ENCODE peak calls at places on chromosomes 6 and 20, in five cellular contexts. N, D, L, U and Z are unnamed samples.

GRCh38 chr20:4944518-4944917 is 56.8 kb downstream of the SLC23A2 start:
- DNase-seq in N (no peak), D (no peak), L (no peak), U (no peak), Z (no peak)

GRCh38 chr6:158772851-158773371 is 46.3 kb downstream of the EZR start:
- DNase-seq in N (no peak), D (no peak), L (no peak), U (no peak), Z (no peak)

GRCh38 chr6:101747160-101747559 is 353.7 kb downstream of the GRIK2 start:
- DNase-seq in N (no peak), D (no peak), L (no peak), U (no peak), Z (no peak)

GRCh38 chr6:26607434-26608230 is 10.9 kb downstream of the ABT1 start:
- DNase-seq in N (no peak), D (peak; percentile 71), L (no peak), U (peak; percentile 48), Z (peak; percentile 31)

GRCh38 chr6:147841749-147842148 is 333.3 kb downstream of the SAMD5 start:
- DNase-seq in N (no peak), D (no peak), L (no peak), U (no peak), Z (no peak)

GRCh38 chr6:25186919-25187318 is 92.3 kb upstream of the CARMIL1 start:
- DNase-seq in N (no peak), D (no peak), L (no peak), U (no peak), Z (no peak)

GRCh38 chr6:30981942-30982772 is 1.4 kb upstream of the MUC21 start:
- DNase-seq in N (no peak), D (no peak), L (no peak), U (no peak), Z (no peak)

GRCh38 chr20:62030357-62030756 is 35.3 kb downstream of the TAF4 start:
- DNase-seq in N (no peak), D (no peak), L (no peak), U (no peak), Z (no peak)

GRCh38 chr6:132931937-132932336 is 117.6 kb downstream of the RPS12 start:
- DNase-seq in N (no peak), D (no peak), L (no peak), U (no peak), Z (no peak)

GRCh38 chr6:166572370-166573261 is 13.9 kb downstream of the RAMACL start:
- DNase-seq in N (no peak), D (no peak), L (no peak), U (no peak), Z (no peak)

GRCh38 chr20:54189630-54190029 is 15.8 kb upstream of the CYP24A1 start:
- DNase-seq in N (no peak), D (no peak), L (no peak), U (no peak), Z (no peak)

GRCh38 chr6:10146723-10147451 is 268.0 kb downstream of the TFAP2A start:
- DNase-seq in N (no peak), D (peak; percentile 24), L (no peak), U (peak; percentile 40), Z (no peak)

GRCh38 chr6:26234421-26235239 is 130.4 kb upstream of the BTN3A2 start:
- DNase-seq in N (peak; percentile 55), D (peak; percentile 90), L (no peak), U (no peak), Z (peak; percentile 83)

GRCh38 chr20:10674684-10675455 is 1.1 kb upstream of the JAG1 start:
- DNase-seq in N (no peak), D (no peak), L (peak; percentile 84), U (peak; percentile 48), Z (no peak)

GRCh38 chr20:17898548-17898994 is 70.0 kb downstream of the SNX5 start:
- DNase-seq in N (peak; percentile 34), D (peak; percentile 69), L (peak; percentile 78), U (peak; percentile 56), Z (peak; percentile 56)

GRCh38 chr6:12614468-12614867 is 102.1 kb upstream of the PHACTR1 start:
- DNase-seq in N (no peak), D (no peak), L (no peak), U (no peak), Z (no peak)

GRCh38 chr6:159334068-159334467 is 164.9 kb downstream of the FNDC1 start:
- DNase-seq in N (no peak), D (no peak), L (no peak), U (no peak), Z (no peak)

GRCh38 chr6:53643481-53643965 is 22.0 kb downstream of the KLHL31 start:
- DNase-seq in N (no peak), D (no peak), L (no peak), U (no peak), Z (no peak)

GRCh38 chr6:2733736-2734480 is 16.8 kb downstream of the MYLK4 start:
- DNase-seq in N (no peak), D (no peak), L (peak; percentile 50), U (no peak), Z (no peak)
- H3K27ac ChIP-seq in N (no peak overlapping the region), D (no peak overlapping the region), L (peak overlapping the region; percentile 84), U (no peak overlapping the region), Z (peak overlapping the region; percentile 56)

GRCh38 chr6:16060039-16060438 is 68.8 kb upstream of the MYLIP start:
- DNase-seq in N (no peak), D (no peak), L (no peak), U (no peak), Z (no peak)

GRCh38 chr6:16056263-16056870 is 72.5 kb upstream of the MYLIP start:
- DNase-seq in N (no peak), D (no peak), L (no peak), U (no peak), Z (no peak)

GRCh38 chr6:16057411-16057810 is 71.5 kb upstream of the MYLIP start:
- DNase-seq in N (no peak), D (no peak), L (no peak), U (no peak), Z (no peak)

GRCh38 chr6:16059496-16059895 is 69.4 kb upstream of the MYLIP start:
- DNase-seq in N (no peak), D (no peak), L (no peak), U (no peak), Z (no peak)

GRCh38 chr6:16058188-16058780 is 70.6 kb upstream of the MYLIP start:
- DNase-seq in N (no peak), D (no peak), L (no peak), U (no peak), Z (no peak)
- H3K4me1 ChIP-seq in N (no peaks in the 10 kb centered on the region), D (no peaks in the 10 kb centered on the region), L (no peaks in the 10 kb centered on the region), U (no peaks in the 10 kb centered on the region), Z (no peaks in the 10 kb centered on the region)

GRCh38 chr20:21315138-21315537 is 12.0 kb downstream of the XRN2 start:
- DNase-seq in N (no peak), D (no peak), L (no peak), U (no peak), Z (no peak)
- H3K9me3 ChIP-seq in N (no peaks in the 10 kb centered on the region), D (peaks cover 10% of the 10 kb centered on the region), L (peaks cover 6% of the 10 kb centered on the region), U (no peaks in the 10 kb centered on the region), Z (no peaks in the 10 kb centered on the region)

DNA sequence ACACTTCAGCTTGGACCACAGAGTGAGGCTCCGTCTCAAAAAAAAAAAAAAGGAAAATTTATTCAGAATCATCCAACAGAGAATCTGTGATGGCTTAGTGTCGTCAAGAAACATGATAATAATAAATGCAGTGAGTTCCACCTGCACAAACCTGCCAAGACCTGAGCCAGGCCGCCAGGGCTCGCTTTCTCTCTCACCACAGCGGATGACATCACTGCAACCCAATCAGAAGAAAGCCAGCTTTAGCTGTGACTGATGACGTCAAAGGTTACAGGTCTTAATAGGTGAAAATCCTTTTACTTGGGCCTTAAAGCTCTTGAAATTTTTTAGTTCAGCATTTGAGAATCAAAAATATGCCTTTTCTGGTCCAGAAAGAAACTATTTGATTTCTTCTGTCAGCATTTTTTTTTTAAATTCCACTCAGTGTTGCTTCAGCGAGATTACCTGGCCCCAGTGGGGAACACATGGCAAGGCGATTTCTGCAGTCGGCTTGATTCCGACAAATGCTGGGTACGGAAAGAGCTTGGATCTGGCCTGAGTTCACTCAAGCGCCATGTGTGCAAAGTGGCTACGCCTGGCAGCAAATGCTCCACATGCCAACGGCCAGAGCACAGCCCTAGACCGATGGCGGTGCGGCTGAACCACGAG is 105.8 kb upstream of the QKI start:
- DNase-seq in N (no peak), D (no peak), L (no peak), U (no peak), Z (no peak)
- H3K27ac ChIP-seq in N (no peak overlapping the region), D (no peak overlapping the region), L (no peak overlapping the region), U (no peak overlapping the region), Z (no peak overlapping the region)

GRCh38 chr6:33204165-33204414 is 365 bp upstream of the HSD17B8 start:
- DNase-seq in N (no peak), D (no peak), L (no peak), U (no peak), Z (no peak)
- H3K4me1 ChIP-seq in N (peaks cover 53% of the 10 kb centered on the region), D (peaks cover 62% of the 10 kb centered on the region), L (peaks cover 58% of the 10 kb centered on the region), U (peaks cover 68% of the 10 kb centered on the region), Z (peaks cover 62% of the 10 kb centered on the region)

GRCh38 chr6:107209406-107209939 is 94.2 kb upstream of the BEND3 start:
- DNase-seq in N (no peak), D (no peak), L (no peak), U (no peak), Z (no peak)

GRCh38 chr6:107202876-107203468 is 87.7 kb upstream of the BEND3 start:
- DNase-seq in N (no peak), D (no peak), L (no peak), U (no peak), Z (no peak)

GRCh38 chr6:107207251-107207890 is 92.1 kb upstream of the BEND3 start:
- DNase-seq in N (no peak), D (no peak), L (no peak), U (no peak), Z (no peak)

DNA sequence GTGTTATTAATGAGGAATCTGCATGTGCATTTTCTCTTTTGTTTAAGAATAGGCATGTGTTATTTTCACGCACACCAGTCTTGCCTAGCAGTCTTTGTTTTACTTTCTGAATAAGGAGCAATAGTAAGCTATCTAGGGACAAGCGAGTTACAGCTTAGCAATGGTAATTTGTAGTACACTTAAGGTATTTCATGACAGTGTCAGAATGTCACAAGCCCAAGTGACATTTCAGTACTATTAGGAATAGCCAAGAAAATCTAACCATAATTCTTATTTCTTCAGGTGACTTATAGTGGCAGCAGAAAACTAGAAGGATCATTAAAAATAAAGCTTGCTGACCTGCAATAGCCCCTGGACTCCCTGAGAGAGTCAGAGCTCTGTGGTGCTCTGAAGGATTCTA is 89.7 kb upstream of the BEND3 start:
- DNase-seq in N (no peak), D (no peak), L (no peak), U (no peak), Z (no peak)
- H3K9me3 ChIP-seq in N (no peaks in the 10 kb centered on the region), D (no peaks in the 10 kb centered on the region), L (peaks cover 8% of the 10 kb centered on the region), U (no peaks in the 10 kb centered on the region), Z (no peaks in the 10 kb centered on the region)

GRCh38 chr20:3935956-3936340 is 46.8 kb downstream of the PANK2 start:
- DNase-seq in N (no peak), D (no peak), L (no peak), U (no peak), Z (no peak)
- H3K27ac ChIP-seq in N (no peak overlapping the region), D (no peak overlapping the region), L (peak overlapping the region; percentile 54), U (no peak overlapping the region), Z (no peak overlapping the region)

GRCh38 chr6:37169458-37170272 is at the start of gene PIM1:
- DNase-seq in N (peak; percentile 99), D (peak; percentile 100), L (peak; percentile 100), U (peak; percentile 87), Z (peak; percentile 98)
- H3K4me1 ChIP-seq in N (peaks cover 23% of the 10 kb centered on the region), D (peaks cover 36% of the 10 kb centered on the region), L (peaks cover 12% of the 10 kb centered on the region), U (peaks cover 34% of the 10 kb centered on the region), Z (peaks cover 29% of the 10 kb centered on the region)